ENCODE peak calls at places on chromosome 7, in ten cellular contexts. I is astrocyte, E is GM23248, R is psoas muscle, O is OCI-LY7, S is tibial nerve, C is IMR-90, G is heart right ventricle, Z is endothelial cell of umbilical vein, N is gastrocnemius medialis. B is an unnamed sample.
A peak's percentile ranks its signal among the peaks of the same experiment; 100 is the strongest.

GRCh38 chr7:128035712-128036111 is 4.5 kb upstream of the LRRC4 start:
- DNase-seq in I (no peak), N (no peak), C (no peak), E (peak; percentile 33), O (peak; percentile 18), Z (peak; percentile 25), R (no peak), S (no peak), G (no peak), B (no peak)

GRCh38 chr7:74475243-74475986 is 21.7 kb downstream of the GTF2IRD1 start:
- DNase-seq in G (no peak), O (peak; percentile 83), S (no peak), R (no peak), E (no peak), I (no peak), N (no peak), C (no peak), Z (no peak), B (no peak)

GRCh38 chr7:24388212-24388611 is 104.2 kb downstream of the NPY start:
- DNase-seq in R (no peak), Z (no peak), O (no peak), G (no peak), C (no peak), N (no peak), E (no peak), S (no peak), I (no peak), B (no peak)

GRCh38 chr7:74365320-74366022 is 76.3 kb downstream of the CLIP2 start:
- DNase-seq in Z (peak; percentile 34), E (peak; percentile 58), S (peak; percentile 42), I (peak; percentile 21), C (peak; percentile 43), R (peak; percentile 67), O (peak; percentile 75), N (peak; percentile 29), G (peak; percentile 44), B (peak; percentile 17)

GRCh38 chr7:69349291-69349690 is 249.0 kb upstream of the AUTS2 start:
- DNase-seq in R (no peak), N (no peak), O (no peak), Z (no peak), I (no peak), E (no peak), C (no peak), S (no peak), G (no peak), B (no peak)

GRCh38 chr7:28405662-28406061 is 6.7 kb upstream of the CREB5 start:
- DNase-seq in Z (peak; percentile 56), G (no peak), I (peak; percentile 91), E (peak; percentile 99), N (peak; percentile 68), O (no peak), S (peak; percentile 63), R (peak; percentile 64), C (peak; percentile 97), B (peak; percentile 62)

GRCh38 chr7:96436880-96437279 is 115.0 kb upstream of the SLC25A13 start:
- DNase-seq in O (no peak), G (no peak), E (no peak), N (no peak), I (no peak), R (no peak), S (no peak), Z (no peak), C (no peak), B (no peak)

GRCh38 chr7:29336851-29337627 is 142.5 kb downstream of the CHN2 start:
- DNase-seq in C (no peak), O (no peak), E (no peak), R (no peak), I (no peak), N (no peak), G (no peak), S (no peak), Z (no peak), B (no peak)

GRCh38 chr7:155066417-155066950 is 3.6 kb upstream of the HTR5A start:
- DNase-seq in Z (peak; percentile 40), R (peak; percentile 58), C (peak; percentile 79), O (no peak), N (peak; percentile 17), E (peak; percentile 87), S (no peak), I (peak; percentile 52), G (no peak), B (no peak)

GRCh38 chr7:5780801-5781496 is 514 bp downstream of the RNF216 start:
- DNase-seq in O (peak; percentile 29), E (peak; percentile 65), I (peak; percentile 10), G (peak; percentile 60), R (peak; percentile 78), S (peak; percentile 15), N (peak; percentile 54), C (no peak), Z (peak; percentile 46), B (no peak)

GRCh38 chr7:121798896-121799295 is 74.1 kb upstream of the PTPRZ1 start:
- DNase-seq in N (no peak), C (no peak), G (no peak), O (no peak), I (peak; percentile 19), S (no peak), Z (no peak), E (no peak), R (no peak), B (no peak)
- H3K4me1 ChIP-seq in N (no peaks in the 10 kb centered on the region), C (no peaks in the 10 kb centered on the region), G (no peaks in the 10 kb centered on the region), O (no peaks in the 10 kb centered on the region), I (no peaks in the 10 kb centered on the region), S (peaks cover 3% of the 10 kb centered on the region), Z (no peaks in the 10 kb centered on the region), E (no peaks in the 10 kb centered on the region), R (no peaks in the 10 kb centered on the region), B (no peaks in the 10 kb centered on the region)

GRCh38 chr7:26170663-26171062 is 18.7 kb downstream of the NFE2L3 start:
- DNase-seq in Z (no peak), C (peak; percentile 41), O (no peak), G (no peak), S (no peak), N (no peak), R (no peak), E (no peak), I (no peak), B (no peak)
- H3K27ac ChIP-seq in Z (no peak overlapping the region), C (no peak overlapping the region), O (no peak overlapping the region), G (no peak overlapping the region), S (no peak overlapping the region), N (no peak overlapping the region), R (no peak overlapping the region), E (no peak overlapping the region), I (no peak overlapping the region), B (no peak overlapping the region)

GRCh38 chr7:935321-936130 is 19.0 kb downstream of the ADAP1 start:
- DNase-seq in G (peak; percentile 7), N (no peak), Z (no peak), C (no peak), R (peak; percentile 28), O (no peak), S (no peak), I (no peak), E (no peak), B (no peak)

GRCh38 chr7:930975-931758 is 23.3 kb downstream of the ADAP1 start:
- DNase-seq in E (no peak), N (no peak), O (no peak), C (no peak), Z (no peak), S (no peak), R (peak; percentile 49), G (no peak), I (no peak), B (no peak)

GRCh38 chr7:934469-935320 is 19.8 kb downstream of the ADAP1 start:
- DNase-seq in G (peak; percentile 9), I (no peak), R (peak; percentile 54), Z (no peak), N (no peak), E (no peak), O (no peak), S (no peak), C (no peak), B (no peak)

GRCh38 chr7:931871-932650 is 22.4 kb downstream of the ADAP1 start:
- DNase-seq in Z (no peak), I (no peak), E (no peak), G (peak; percentile 11), N (no peak), O (no peak), R (peak; percentile 38), S (no peak), C (no peak), B (no peak)

GRCh38 chr7:932651-932975 is 21.9 kb downstream of the ADAP1 start:
- DNase-seq in R (peak; percentile 39), G (peak; percentile 7), O (no peak), Z (no peak), C (no peak), S (no peak), E (no peak), I (no peak), N (no peak), B (no peak)
- H3K4me1 ChIP-seq in R (no peaks in the 10 kb centered on the region), G (no peaks in the 10 kb centered on the region), O (no peaks in the 10 kb centered on the region), Z (no peaks in the 10 kb centered on the region), C (peaks cover 2% of the 10 kb centered on the region), S (peaks cover 8% of the 10 kb centered on the region), E (no peaks in the 10 kb centered on the region), I (peaks cover 6% of the 10 kb centered on the region), N (no peaks in the 10 kb centered on the region), B (no peaks in the 10 kb centered on the region)

GRCh38 chr7:37732253-37732652 is 48.7 kb downstream of the GPR141 start:
- DNase-seq in N (peak; percentile 35), O (peak; percentile 45), R (peak; percentile 56), E (peak; percentile 5), C (no peak), Z (peak; percentile 25), G (peak; percentile 18), S (peak; percentile 83), I (no peak), B (no peak)

GRCh38 chr7:37730489-37730888 is 46.9 kb downstream of the GPR141 start:
- DNase-seq in Z (peak; percentile 42), N (no peak), O (no peak), C (no peak), S (no peak), R (no peak), E (no peak), G (no peak), I (no peak), B (no peak)

GRCh38 chr7:37728747-37729146 is 45.2 kb downstream of the GPR141 start:
- DNase-seq in N (no peak), I (no peak), G (no peak), Z (no peak), R (no peak), S (peak; percentile 7), C (no peak), O (no peak), E (no peak), B (no peak)

GRCh38 chr7:37726022-37726421 is 42.5 kb downstream of the GPR141 start:
- DNase-seq in R (no peak), S (no peak), C (no peak), Z (no peak), I (no peak), G (no peak), O (no peak), N (no peak), E (no peak), B (no peak)

GRCh38 chr7:37729160-37729559 is 45.6 kb downstream of the GPR141 start:
- DNase-seq in S (no peak), N (no peak), E (no peak), C (no peak), O (no peak), I (no peak), R (no peak), G (no peak), Z (no peak), B (no peak)
- H3K27ac ChIP-seq in S (peak overlapping the region; percentile 61), N (peak overlapping the region; percentile 27), E (no peak overlapping the region), C (no peak overlapping the region), O (no peak overlapping the region), I (no peak overlapping the region), R (no peak overlapping the region), G (no peak overlapping the region), Z (no peak overlapping the region), B (peak overlapping the region; percentile 70)

B was measured in thoracic aorta.